ENCODE peak calls at places on chromosomes 12 and 14, in nine cellular contexts. X, E, Q, M, G, N, B, S and C are unnamed samples.

GRCh38 chr12:42094277-42094676 is 50.4 kb downstream of the GXYLT1 start:
- DNase-seq in B (no peak), N (no peak), S (no peak), G (peak; percentile 72), E (peak; percentile 73), M (no peak), X (no peak), Q (no peak), C (no peak)

GRCh38 chr12:27779416-27779815 is 617 bp upstream of the KLHL42 start:
- DNase-seq in G (peak; percentile 39), M (no peak), N (no peak), B (peak; percentile 31), S (no peak), X (no peak), E (peak; percentile 100), Q (no peak), C (no peak)

GRCh38 chr14:57725399-57726077 is 140.4 kb downstream of the SLC35F4 start:
- DNase-seq in S (peak; percentile 34), Q (no peak), M (no peak), X (no peak), N (no peak), G (peak; percentile 79), E (no peak), B (no peak), C (no peak)

GRCh38 chr14:33676135-33676566 is 274.7 kb downstream of the EGLN3 start:
- DNase-seq in G (peak; percentile 66), X (no peak), B (no peak), E (peak; percentile 53), S (peak; percentile 53), N (peak; percentile 62), Q (peak; percentile 77), M (no peak), C (no peak)

GRCh38 chr12:110936367-110937103 is 16.2 kb upstream of the MYL2 start:
- DNase-seq in B (no peak), Q (no peak), N (no peak), G (no peak), X (no peak), E (no peak), M (no peak), S (no peak), C (no peak)

GRCh38 chr14:86654558-86655184 is 1124.7 kb downstream of the FLRT2 start:
- DNase-seq in N (peak; percentile 63), S (peak; percentile 38), G (peak; percentile 20), Q (peak; percentile 64), X (peak; percentile 38), M (no peak), B (peak; percentile 37), E (peak; percentile 43), C (no peak)

GRCh38 chr14:64410084-64410774 is 22.1 kb downstream of the MTHFD1 start:
- DNase-seq in E (no peak), B (no peak), X (no peak), M (no peak), G (peak; percentile 53), S (peak; percentile 24), Q (no peak), N (peak; percentile 18), C (no peak)

GRCh38 chr14:104510794-104511611 is 68.6 kb upstream of the C14orf180 start:
- DNase-seq in N (no peak), M (no peak), B (no peak), E (peak; percentile 18), S (no peak), X (no peak), Q (no peak), G (no peak), C (no peak)

GRCh38 chr12:120500577-120500976 is 4.7 kb downstream of the DYNLL1 start:
- DNase-seq in Q (no peak), X (no peak), B (no peak), G (peak; percentile 33), S (no peak), E (no peak), M (no peak), N (no peak), C (no peak)

GRCh38 chr14:105836730-105837129 is 310.3 kb downstream of the TMEM121 start:
- DNase-seq in M (no peak), B (no peak), Q (no peak), E (no peak), G (no peak), N (no peak), S (no peak), X (no peak), C (no peak)

GRCh38 chr14:94077823-94078222 is 3.2 kb downstream of the DDX24 start:
- DNase-seq in S (no peak), E (no peak), B (no peak), G (no peak), N (no peak), X (no peak), Q (no peak), M (no peak), C (no peak)

GRCh38 chr12:79522237-79522636 is 168.5 kb downstream of the PAWR start:
- DNase-seq in S (no peak), B (no peak), Q (no peak), G (no peak), E (no peak), X (no peak), N (peak; percentile 5), M (no peak), C (no peak)

GRCh38 chr14:76780875-76781647 is 19.8 kb downstream of the VASH1 start:
- DNase-seq in B (no peak), S (no peak), M (no peak), E (no peak), Q (no peak), N (no peak), X (no peak), G (no peak), C (no peak)

GRCh38 chr12:75754698-75755097 is 243.3 kb upstream of the KRR1 start:
- DNase-seq in M (no peak), Q (no peak), N (no peak), X (no peak), S (no peak), E (no peak), B (no peak), G (no peak), C (no peak)

GRCh38 chr12:4320859-4321701 is at the start of gene TIGAR:
- DNase-seq in B (peak; percentile 91), S (peak; percentile 94), E (peak; percentile 100), X (peak; percentile 83), M (peak; percentile 61), G (peak; percentile 99), Q (peak; percentile 91), N (peak; percentile 73), C (peak; percentile 98)

GRCh38 chr12:65740873-65741600 is 83.2 kb upstream of the HMGA2 start:
- DNase-seq in E (peak; percentile 34), Q (peak; percentile 64), M (no peak), X (peak; percentile 70), G (peak; percentile 88), S (peak; percentile 94), N (no peak), B (peak; percentile 70), C (no peak)

GRCh38 chr14:30991408-30991807 is 34.0 kb upstream of the AP4S1 start:
- DNase-seq in S (no peak), X (no peak), N (no peak), B (no peak), G (no peak), M (no peak), Q (no peak), E (no peak), C (no peak)

GRCh38 chr14:31419179-31420012 is 954 bp downstream of the HEATR5A start:
- DNase-seq in G (peak; percentile 79), M (no peak), B (no peak), E (peak; percentile 15), S (no peak), X (no peak), N (no peak), Q (no peak), C (no peak)

GRCh38 chr14:24392327-24393098 is 6.3 kb upstream of the NYNRIN start:
- DNase-seq in B (no peak), N (no peak), Q (no peak), G (peak; percentile 58), E (peak; percentile 82), M (no peak), X (no peak), S (peak; percentile 71), C (no peak)